ENCODE peak calls at places on chromosome 5, in four cellular contexts. One of them, this sample, is unnamed. For H3K4me1, the result is how much of the 10 kb centered on the place peaks cover.

GRCh38 chr5:98770911-98771322 is 2.5 kb upstream of the RGMB start:
- DNase-seq in heart left ventricle: no peak
- DNase-seq in psoas muscle: no peak
- DNase-seq in GM23248: no peak
- DNase-seq in this sample: no peak

GRCh38 chr5:134463176-134463720 is 51.6 kb upstream of the CDKN2AIPNL start:
- DNase-seq in heart left ventricle: no peak
- DNase-seq in GM23248: no peak
- DNase-seq in psoas muscle: no peak
- DNase-seq in this sample: no peak

GRCh38 chr5:140480310-140481014 is 67.0 kb upstream of the EIF4EBP3 start:
- DNase-seq in psoas muscle: no peak
- DNase-seq in heart left ventricle: no peak
- DNase-seq in GM23248: peak
- DNase-seq in this sample: no peak

GRCh38 chr5:113205323-113205722 is 228.7 kb downstream of the DCP2 start:
- DNase-seq in psoas muscle: no peak
- DNase-seq in GM23248: no peak
- DNase-seq in heart left ventricle: no peak
- DNase-seq in this sample: no peak

GRCh38 chr5:863244-863805 is 12.5 kb upstream of the ZDHHC11 start:
- DNase-seq in psoas muscle: no peak
- DNase-seq in heart left ventricle: no peak
- DNase-seq in GM23248: no peak
- DNase-seq in this sample: no peak

GRCh38 chr5:172915514-172915913 is 43.7 kb upstream of the RPL26L1 start:
- DNase-seq in GM23248: no peak
- DNase-seq in heart left ventricle: no peak
- DNase-seq in psoas muscle: no peak
- DNase-seq in this sample: peak

GRCh38 chr5:148978370-148979103 is 84.3 kb downstream of the SH3TC2 start:
- DNase-seq in GM23248: no peak
- DNase-seq in psoas muscle: no peak
- DNase-seq in heart left ventricle: no peak
- DNase-seq in this sample: no peak

GRCh38 chr5:136279314-136279713 is 86.0 kb downstream of the TRPC7 start:
- DNase-seq in GM23248: peak
- DNase-seq in psoas muscle: no peak
- DNase-seq in heart left ventricle: no peak
- DNase-seq in this sample: no peak

GRCh38 chr5:136053336-136054121 is 24.7 kb downstream of the TGFBI start:
- DNase-seq in heart left ventricle: peak
- DNase-seq in GM23248: peak
- DNase-seq in psoas muscle: peak
- DNase-seq in this sample: no peak

GRCh38 chr5:134845335-134845851 is 375 bp upstream of the C5orf24 start:
- DNase-seq in heart left ventricle: no peak
- DNase-seq in psoas muscle: no peak
- DNase-seq in GM23248: peak
- DNase-seq in this sample: no peak

GRCh38 chr5:109053995-109054417 is 306.3 kb downstream of the FER start:
- DNase-seq in heart left ventricle: no peak
- DNase-seq in GM23248: peak
- DNase-seq in psoas muscle: no peak
- DNase-seq in this sample: no peak

GRCh38 chr5:59089767-59090166 is 506.9 kb downstream of the RAB3C start:
- DNase-seq in psoas muscle: no peak
- DNase-seq in GM23248: no peak
- DNase-seq in heart left ventricle: no peak
- DNase-seq in this sample: no peak

GRCh38 chr5:334903-335739 is 13.6 kb downstream of the AHRR start:
- DNase-seq in psoas muscle: no peak
- DNase-seq in heart left ventricle: no peak
- DNase-seq in GM23248: no peak
- DNase-seq in this sample: no peak

GRCh38 chr5:171770153-171770552 is 15.5 kb upstream of the SMIM23 start:
- DNase-seq in heart left ventricle: no peak
- DNase-seq in psoas muscle: no peak
- DNase-seq in GM23248: no peak
- DNase-seq in this sample: no peak

GRCh38 chr5:11903121-11903613 is 1.1 kb downstream of the CTNND2 start:
- DNase-seq in psoas muscle: no peak
- DNase-seq in heart left ventricle: peak
- DNase-seq in GM23248: no peak
- DNase-seq in this sample: no peak

GRCh38 chr5:44387911-44388310 is 1.3 kb downstream of the FGF10 start:
- DNase-seq in GM23248: no peak
- DNase-seq in heart left ventricle: no peak
- DNase-seq in psoas muscle: no peak
- DNase-seq in this sample: no peak

GRCh38 chr5:74243634-74244033 is 396.9 kb downstream of the ENC1 start:
- DNase-seq in psoas muscle: no peak
- DNase-seq in GM23248: no peak
- DNase-seq in heart left ventricle: no peak
- DNase-seq in this sample: no peak

GRCh38 chr5:172583931-172584511 is 57.0 kb upstream of the NEURL1B start:
- DNase-seq in GM23248: no peak
- DNase-seq in psoas muscle: peak
- DNase-seq in heart left ventricle: peak
- DNase-seq in this sample: peak

GRCh38 chr5:8750100-8750499 is 795.8 kb downstream of the SEMA5A start:
- DNase-seq in heart left ventricle: no peak
- DNase-seq in psoas muscle: no peak
- DNase-seq in GM23248: no peak
- DNase-seq in this sample: no peak

GRCh38 chr5:139181835-139182452 is 16.2 kb downstream of the SIL1 start:
- DNase-seq in GM23248: peak
- DNase-seq in heart left ventricle: no peak
- DNase-seq in psoas muscle: no peak
- DNase-seq in this sample: peak

GRCh38 chr5:55593115-55593472 is 58.3 kb upstream of the PLPP1 start:
- DNase-seq in psoas muscle: no peak
- DNase-seq in GM23248: no peak
- DNase-seq in heart left ventricle: no peak
- DNase-seq in this sample: no peak

GRCh38 chr5:172179032-172179989 is 8.7 kb downstream of the STK10 start:
- DNase-seq in heart left ventricle: peak
- DNase-seq in GM23248: no peak
- DNase-seq in psoas muscle: no peak
- DNase-seq in this sample: no peak

GRCh38 chr5:9927106-9927505 is 297.0 kb upstream of the TAS2R1 start:
- DNase-seq in heart left ventricle: no peak
- DNase-seq in psoas muscle: no peak
- DNase-seq in GM23248: peak
- DNase-seq in this sample: no peak

GRCh38 chr5:174599992-174600391 is 124.4 kb upstream of the MSX2 start:
- DNase-seq in heart left ventricle: no peak
- DNase-seq in psoas muscle: no peak
- DNase-seq in GM23248: no peak
- DNase-seq in this sample: no peak

GRCh38 chr5:113022661-113023060 is 46.1 kb downstream of the DCP2 start:
- DNase-seq in psoas muscle: no peak
- DNase-seq in GM23248: no peak
- DNase-seq in heart left ventricle: no peak
- DNase-seq in this sample: no peak

GRCh38 chr5:166013417-166013816 is 2278.0 kb upstream of the WWC1 start:
- DNase-seq in GM23248: no peak
- DNase-seq in psoas muscle: no peak
- DNase-seq in heart left ventricle: no peak
- DNase-seq in this sample: no peak

GRCh38 chr5:6085461-6085860 is 292.9 kb downstream of the MED10 start:
- DNase-seq in heart left ventricle: no peak
- DNase-seq in psoas muscle: no peak
- DNase-seq in GM23248: no peak
- DNase-seq in this sample: no peak

GRCh38 chr5:36607838-36608783 is 1.7 kb downstream of the SLC1A3 start:
- DNase-seq in heart left ventricle: no peak
- DNase-seq in psoas muscle: no peak
- DNase-seq in GM23248: peak
- DNase-seq in this sample: no peak

GRCh38 chr5:88956416-88956815 is 73.4 kb upstream of the MEF2C start:
- DNase-seq in GM23248: no peak
- DNase-seq in heart left ventricle: no peak
- DNase-seq in psoas muscle: no peak
- DNase-seq in this sample: no peak

GRCh38 chr5:169641253-169641652 is 4.2 kb downstream of the DOCK2 start:
- DNase-seq in GM23248: peak
- DNase-seq in psoas muscle: no peak
- DNase-seq in heart left ventricle: no peak
- DNase-seq in this sample: no peak

GRCh38 chr5:65970481-65971367 is 44.3 kb downstream of the ERBIN start:
- DNase-seq in psoas muscle: no peak
- DNase-seq in heart left ventricle: no peak
- DNase-seq in GM23248: peak
- DNase-seq in this sample: no peak

GRCh38 chr5:100448250-100448649 is 86.9 kb upstream of the FAM174A start:
- DNase-seq in psoas muscle: no peak
- DNase-seq in GM23248: peak
- DNase-seq in heart left ventricle: no peak
- DNase-seq in this sample: no peak

GRCh38 chr5:151015974-151016587 is 4.3 kb upstream of the GPX3 start:
- DNase-seq in GM23248: no peak
- DNase-seq in psoas muscle: no peak
- DNase-seq in heart left ventricle: no peak
- DNase-seq in this sample: no peak
- H3K4me1 ChIP-seq in GM23248: under half
- H3K4me1 ChIP-seq in psoas muscle: under half
- H3K4me1 ChIP-seq in heart left ventricle: under half
- H3K4me1 ChIP-seq in this sample: under half

DNA sequence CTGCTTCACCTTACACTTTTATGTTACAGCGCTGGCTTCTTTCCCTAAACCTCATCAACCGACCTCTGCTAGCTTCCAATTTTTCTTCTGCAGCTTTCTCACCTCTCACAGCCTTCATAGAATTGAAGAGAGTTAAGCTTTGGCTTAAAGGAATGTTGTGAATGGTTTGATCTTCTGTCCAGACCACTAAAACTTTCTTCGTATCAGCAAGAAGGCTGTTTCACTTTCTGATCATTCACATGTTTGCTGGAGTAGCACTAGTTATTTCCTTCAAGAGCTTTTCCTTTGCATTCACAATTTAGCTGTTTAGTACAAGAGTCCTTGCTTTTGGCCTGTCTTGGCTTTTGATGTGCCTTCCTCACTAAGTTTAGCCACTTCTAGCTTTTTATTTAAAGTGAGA is 49.5 kb downstream of the NR3C1 start:
- DNase-seq in psoas muscle: no peak
- DNase-seq in GM23248: no peak
- DNase-seq in heart left ventricle: no peak
- DNase-seq in this sample: no peak
- H3K4me3 ChIP-seq in psoas muscle: no peak
- H3K4me3 ChIP-seq in GM23248: no peak
- H3K4me3 ChIP-seq in heart left ventricle: no peak
- H3K4me3 ChIP-seq in this sample: no peak

DNA sequence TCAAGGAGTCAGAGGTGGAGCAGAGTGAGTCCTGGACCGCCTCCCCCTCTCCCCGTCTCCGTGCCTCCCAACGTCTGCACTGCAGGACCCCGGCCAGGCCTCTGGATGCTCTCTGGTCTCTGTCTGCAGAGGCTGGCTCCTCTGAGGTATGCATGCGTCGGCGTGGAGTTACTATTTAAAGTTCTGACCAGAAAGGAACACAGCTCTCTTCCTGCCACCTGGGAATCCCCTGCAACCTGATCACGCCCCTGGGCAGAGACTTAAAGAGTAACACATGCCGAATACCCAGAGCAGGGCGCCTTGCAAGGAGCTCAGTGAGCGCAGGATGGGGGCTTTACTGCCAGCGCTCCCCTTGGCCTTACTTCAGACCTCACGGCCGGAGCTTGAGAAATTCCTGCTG is 16.0 kb downstream of the ANXA6 start:
- DNase-seq in psoas muscle: peak
- DNase-seq in GM23248: peak
- DNase-seq in heart left ventricle: peak
- DNase-seq in this sample: peak
- H3K4me1 ChIP-seq in psoas muscle: half or more
- H3K4me1 ChIP-seq in GM23248: under half
- H3K4me1 ChIP-seq in heart left ventricle: half or more
- H3K4me1 ChIP-seq in this sample: under half

GRCh38 chr5:34687269-34688011 is 31.3 kb downstream of the RAI14 start:
- DNase-seq in psoas muscle: no peak
- DNase-seq in GM23248: peak
- DNase-seq in heart left ventricle: no peak
- DNase-seq in this sample: no peak
- H3K4me3 ChIP-seq in psoas muscle: no peak
- H3K4me3 ChIP-seq in GM23248: peak
- H3K4me3 ChIP-seq in heart left ventricle: no peak
- H3K4me3 ChIP-seq in this sample: no peak

DNA sequence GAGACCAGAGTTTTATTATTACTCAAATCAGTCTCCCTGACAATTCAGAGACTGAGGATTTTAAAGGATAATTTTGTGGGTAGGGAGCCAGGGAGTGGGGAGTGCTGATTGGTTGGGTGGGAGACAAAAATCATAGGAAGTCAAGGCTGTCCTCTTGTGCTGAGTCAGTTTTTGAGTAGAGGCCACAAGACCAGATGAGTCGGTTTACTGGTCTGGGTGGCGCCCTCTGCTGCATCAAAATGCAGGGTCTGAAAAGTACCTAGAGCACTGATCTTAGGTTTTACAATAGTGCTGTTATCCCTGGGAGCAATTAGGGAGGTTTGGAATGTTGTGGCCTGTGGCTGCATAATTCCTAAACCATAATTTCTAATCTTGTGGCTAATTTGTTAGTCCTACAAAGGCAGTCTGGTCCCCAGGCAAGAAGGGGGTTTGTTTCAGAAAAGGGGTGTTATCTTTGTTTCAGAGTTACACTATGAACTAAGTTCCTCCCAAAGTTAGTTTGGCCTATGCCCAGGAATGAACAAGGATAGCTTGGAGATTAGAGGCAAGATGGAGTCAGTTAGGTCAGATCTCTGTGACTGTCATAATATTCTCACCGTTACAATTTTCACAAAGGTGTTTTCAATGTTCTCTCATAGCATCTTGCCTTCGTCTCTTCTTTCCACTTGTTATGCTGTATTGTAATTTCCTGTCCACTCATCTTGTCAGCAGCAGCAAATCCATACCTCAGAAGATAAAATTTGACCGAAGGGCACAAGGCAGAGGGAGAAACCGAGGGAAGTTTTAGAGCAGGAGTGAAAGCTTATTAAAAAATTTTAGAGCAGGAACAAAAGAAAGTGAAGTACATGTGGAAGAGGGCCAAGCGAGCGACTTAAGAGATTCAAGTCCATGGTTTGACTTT is 59.2 kb upstream of the CLINT1 start:
- DNase-seq in psoas muscle: peak
- DNase-seq in heart left ventricle: peak
- DNase-seq in GM23248: peak
- DNase-seq in this sample: peak
- H3K4me1 ChIP-seq in psoas muscle: under half
- H3K4me1 ChIP-seq in heart left ventricle: under half
- H3K4me1 ChIP-seq in GM23248: under half
- H3K4me1 ChIP-seq in this sample: under half